ENCODE peak calls at places on chromosomes 5 and 9, in eight cellular contexts. One of them, this sample, is unnamed.

GRCh38 chr9:83280259-83280658 is 217.3 kb upstream of the RASEF start:
- DNase-seq in activated T-cell treated with anti-CD3 and anti-CD28 coated beads for 1 hour: no peak
- DNase-seq in WTC11: no peak
- DNase-seq in suprapubic skin: no peak
- DNase-seq in SK-MEL-5: no peak
- DNase-seq in body of pancreas: no peak
- DNase-seq in WERI-Rb-1: no peak
- DNase-seq in left ventricle myocardium inferior: no peak
- DNase-seq in this sample: peak; percentile 59

GRCh38 chr5:32275421-32275765 is 37.3 kb downstream of the MTMR12 start:
- DNase-seq in WTC11: no peak
- DNase-seq in suprapubic skin: no peak
- DNase-seq in body of pancreas: no peak
- DNase-seq in left ventricle myocardium inferior: no peak
- DNase-seq in activated T-cell treated with anti-CD3 and anti-CD28 coated beads for 1 hour: no peak
- DNase-seq in WERI-Rb-1: no peak
- DNase-seq in SK-MEL-5: no peak
- DNase-seq in this sample: no peak

GRCh38 chr5:176848651-176849050 is 38.3 kb downstream of the UNC5A start:
- DNase-seq in WTC11: no peak
- DNase-seq in SK-MEL-5: no peak
- DNase-seq in WERI-Rb-1: no peak
- DNase-seq in body of pancreas: no peak
- DNase-seq in suprapubic skin: no peak
- DNase-seq in activated T-cell treated with anti-CD3 and anti-CD28 coated beads for 1 hour: no peak
- DNase-seq in left ventricle myocardium inferior: no peak
- DNase-seq in this sample: no peak

GRCh38 chr5:92237896-92238295 is 854.8 kb upstream of the ARRDC3 start:
- DNase-seq in body of pancreas: no peak
- DNase-seq in suprapubic skin: no peak
- DNase-seq in WERI-Rb-1: no peak
- DNase-seq in WTC11: no peak
- DNase-seq in SK-MEL-5: no peak
- DNase-seq in activated T-cell treated with anti-CD3 and anti-CD28 coated beads for 1 hour: no peak
- DNase-seq in left ventricle myocardium inferior: no peak
- DNase-seq in this sample: no peak

GRCh38 chr5:96067902-96068614 is 106.4 kb upstream of the ELL2 start:
- DNase-seq in left ventricle myocardium inferior: no peak
- DNase-seq in WERI-Rb-1: no peak
- DNase-seq in WTC11: no peak
- DNase-seq in suprapubic skin: no peak
- DNase-seq in body of pancreas: no peak
- DNase-seq in activated T-cell treated with anti-CD3 and anti-CD28 coated beads for 1 hour: no peak
- DNase-seq in SK-MEL-5: no peak
- DNase-seq in this sample: no peak

GRCh38 chr9:115046786-115047185 is 71.2 kb downstream of the TNC start:
- DNase-seq in WTC11: no peak
- DNase-seq in suprapubic skin: no peak
- DNase-seq in WERI-Rb-1: no peak
- DNase-seq in body of pancreas: no peak
- DNase-seq in SK-MEL-5: no peak
- DNase-seq in activated T-cell treated with anti-CD3 and anti-CD28 coated beads for 1 hour: no peak
- DNase-seq in left ventricle myocardium inferior: no peak
- DNase-seq in this sample: no peak

GRCh38 chr9:71626395-71626794 is 141.9 kb downstream of the CEMIP2 start:
- DNase-seq in SK-MEL-5: no peak
- DNase-seq in body of pancreas: no peak
- DNase-seq in WTC11: no peak
- DNase-seq in left ventricle myocardium inferior: no peak
- DNase-seq in WERI-Rb-1: no peak
- DNase-seq in suprapubic skin: no peak
- DNase-seq in activated T-cell treated with anti-CD3 and anti-CD28 coated beads for 1 hour: no peak
- DNase-seq in this sample: no peak

GRCh38 chr9:128498911-128499310 is 5.6 kb upstream of the GLE1 start:
- DNase-seq in SK-MEL-5: no peak
- DNase-seq in suprapubic skin: no peak
- DNase-seq in WTC11: no peak
- DNase-seq in body of pancreas: no peak
- DNase-seq in left ventricle myocardium inferior: no peak
- DNase-seq in WERI-Rb-1: no peak
- DNase-seq in activated T-cell treated with anti-CD3 and anti-CD28 coated beads for 1 hour: no peak
- DNase-seq in this sample: no peak

GRCh38 chr5:38404236-38404635 is 145.9 kb downstream of the EGFLAM start:
- DNase-seq in activated T-cell treated with anti-CD3 and anti-CD28 coated beads for 1 hour: no peak
- DNase-seq in left ventricle myocardium inferior: no peak
- DNase-seq in SK-MEL-5: no peak
- DNase-seq in WERI-Rb-1: no peak
- DNase-seq in suprapubic skin: no peak
- DNase-seq in body of pancreas: no peak
- DNase-seq in WTC11: no peak
- DNase-seq in this sample: no peak

GRCh38 chr9:38130724-38131123 is 61.7 kb upstream of the SHB start:
- DNase-seq in body of pancreas: peak; percentile 15
- DNase-seq in suprapubic skin: no peak
- DNase-seq in WERI-Rb-1: peak; percentile 67
- DNase-seq in SK-MEL-5: no peak
- DNase-seq in left ventricle myocardium inferior: no peak
- DNase-seq in activated T-cell treated with anti-CD3 and anti-CD28 coated beads for 1 hour: no peak
- DNase-seq in WTC11: no peak
- DNase-seq in this sample: no peak

GRCh38 chr9:93258419-93258817 is 74.5 kb downstream of the WNK2 start:
- DNase-seq in suprapubic skin: no peak
- DNase-seq in activated T-cell treated with anti-CD3 and anti-CD28 coated beads for 1 hour: no peak
- DNase-seq in WTC11: no peak
- DNase-seq in left ventricle myocardium inferior: no peak
- DNase-seq in body of pancreas: no peak
- DNase-seq in SK-MEL-5: no peak
- DNase-seq in WERI-Rb-1: no peak
- DNase-seq in this sample: no peak

GRCh38 chr9:104608336-104608735 is 2.9 kb upstream of the OR13C2 start:
- DNase-seq in WTC11: no peak
- DNase-seq in body of pancreas: no peak
- DNase-seq in suprapubic skin: no peak
- DNase-seq in left ventricle myocardium inferior: no peak
- DNase-seq in activated T-cell treated with anti-CD3 and anti-CD28 coated beads for 1 hour: no peak
- DNase-seq in WERI-Rb-1: no peak
- DNase-seq in SK-MEL-5: peak; percentile 37
- DNase-seq in this sample: no peak

GRCh38 chr5:41852293-41852692 is 17.9 kb downstream of the OXCT1 start:
- DNase-seq in SK-MEL-5: no peak
- DNase-seq in WTC11: no peak
- DNase-seq in WERI-Rb-1: no peak
- DNase-seq in suprapubic skin: no peak
- DNase-seq in body of pancreas: no peak
- DNase-seq in left ventricle myocardium inferior: no peak
- DNase-seq in activated T-cell treated with anti-CD3 and anti-CD28 coated beads for 1 hour: no peak
- DNase-seq in this sample: no peak